ENCODE peak calls at places on chromosomes 5 and 9, in nine cellular contexts. R is kidney glomerular epithelial cell; O is iPS-NIHi11; G is hypothalamus; C is Kasumi-1; M is CD14-positive monocyte; V is endothelial cell; P is stimulated activated CD4-positive, alpha-beta T cell treated with anti-CD3 and anti-CD28 coated beads, Interleukin-2, amount 100 ng/mL, for 24 hours; F is caudate nucleus. Z is an unnamed sample.

GRCh38 chr5:137696481-137696880 is 39.4 kb downstream of the KLHL3 start:
- DNase-seq in R (peak; percentile 8), O (no peak), G (no peak), C (no peak), M (no peak), V (no peak), P (peak; percentile 54), F (no peak), Z (no peak)

GRCh38 chr5:62206150-62206829 is 99.7 kb upstream of the KIF2A start:
- DNase-seq in R (no peak), O (peak; percentile 61), G (no peak), C (peak; percentile 24), M (no peak), V (peak; percentile 17), P (no peak), F (no peak), Z (no peak)

GRCh38 chr9:124139001-124139400 is 118.7 kb upstream of the NEK6 start:
- DNase-seq in R (no peak), O (no peak), G (no peak), C (no peak), M (no peak), V (no peak), P (no peak), F (no peak), Z (no peak)

GRCh38 chr9:135662758-135663450 is at the start of gene LCN9:
- DNase-seq in R (no peak), O (no peak), G (peak; percentile 25), C (no peak), M (no peak), V (no peak), P (no peak), F (no peak), Z (no peak)

GRCh38 chr5:158511454-158511853 is 588.3 kb downstream of the EBF1 start:
- DNase-seq in R (no peak), O (no peak), G (no peak), C (no peak), M (no peak), V (no peak), P (no peak), F (no peak), Z (no peak)

GRCh38 chr5:96316017-96316416 is 117.0 kb downstream of the PCSK1 start:
- DNase-seq in R (no peak), O (no peak), G (no peak), C (no peak), M (no peak), V (no peak), P (no peak), F (no peak), Z (no peak)

GRCh38 chr5:139659673-139660072 is 11.5 kb downstream of the CXXC5 start:
- DNase-seq in R (no peak), O (no peak), G (no peak), C (no peak), M (no peak), V (peak; percentile 31), P (no peak), F (no peak), Z (peak; percentile 53)

GRCh38 chr5:119420173-119420572 is 32.1 kb upstream of the HSD17B4 start:
- DNase-seq in R (no peak), O (no peak), G (no peak), C (peak; percentile 66), M (no peak), V (no peak), P (no peak), F (no peak), Z (no peak)

GRCh38 chr5:83726912-83727311 is 6.3 kb upstream of the HAPLN1 start:
- DNase-seq in R (peak; percentile 84), O (no peak), G (no peak), C (no peak), M (no peak), V (no peak), P (no peak), F (no peak), Z (no peak)

GRCh38 chr5:33212900-33213299 is 227.9 kb upstream of the TARS1 start:
- DNase-seq in R (no peak), O (no peak), G (no peak), C (peak; percentile 68), M (no peak), V (no peak), P (no peak), F (no peak), Z (no peak)

GRCh38 chr5:26339576-26339975 is 698.8 kb downstream of the CDH9 start:
- DNase-seq in R (no peak), O (no peak), G (no peak), C (no peak), M (no peak), V (no peak), P (no peak), F (no peak), Z (no peak)

GRCh38 chr9:10127867-10128266 is 484.9 kb downstream of the PTPRD start:
- DNase-seq in R (no peak), O (no peak), G (no peak), C (no peak), M (no peak), V (no peak), P (no peak), F (no peak), Z (no peak)

GRCh38 chr5:40430112-40430725 is 249.5 kb upstream of the PTGER4 start:
- DNase-seq in R (no peak), O (no peak), G (no peak), C (no peak), M (no peak), V (no peak), P (no peak), F (no peak), Z (no peak)

GRCh38 chr9:114053246-114054005 is 24.7 kb downstream of the AMBP start:
- DNase-seq in R (no peak), O (no peak), G (no peak), C (no peak), M (no peak), V (no peak), P (no peak), F (no peak), Z (no peak)

GRCh38 chr5:174320051-174320450 is 274.5 kb downstream of the NSG2 start:
- DNase-seq in R (no peak), O (no peak), G (no peak), C (no peak), M (no peak), V (no peak), P (no peak), F (no peak), Z (no peak)

GRCh38 chr9:91411096-91411771 is 12.4 kb downstream of the NFIL3 start:
- DNase-seq in R (no peak), O (no peak), G (no peak), C (peak; percentile 46), M (no peak), V (no peak), P (no peak), F (no peak), Z (no peak)

GRCh38 chr5:111173476-111173875 is 50.7 kb upstream of the CAMK4 start:
- DNase-seq in R (no peak), O (no peak), G (no peak), C (no peak), M (no peak), V (no peak), P (no peak), F (no peak), Z (no peak)

GRCh38 chr5:82639393-82640144 is 361.4 kb upstream of the RPS23 start:
- DNase-seq in R (peak; percentile 1), O (no peak), G (no peak), C (no peak), M (no peak), V (no peak), P (no peak), F (no peak), Z (no peak)

GRCh38 chr9:114433086-114433485 is 45.3 kb upstream of the AKNA start:
- DNase-seq in R (no peak), O (no peak), G (no peak), C (no peak), M (no peak), V (no peak), P (no peak), F (no peak), Z (no peak)

GRCh38 chr9:118962426-118962825 is 406.8 kb downstream of the BRINP1 start:
- DNase-seq in R (peak; percentile 95), O (no peak), G (no peak), C (no peak), M (no peak), V (no peak), P (no peak), F (no peak), Z (no peak)

GRCh38 chr9:85717220-85717619 is 24.5 kb downstream of the AGTPBP1 start:
- DNase-seq in R (no peak), O (no peak), G (no peak), C (no peak), M (no peak), V (no peak), P (no peak), F (no peak), Z (no peak)

GRCh38 chr5:58382131-58382534 is 77.8 kb downstream of the PLK2 start:
- DNase-seq in R (no peak), O (no peak), G (no peak), C (no peak), M (no peak), V (no peak), P (no peak), F (no peak), Z (no peak)

GRCh38 chr9:113446323-113446740 is 17.2 kb upstream of the RGS3 start:
- DNase-seq in R (peak; percentile 63), O (peak; percentile 65), G (no peak), C (peak; percentile 45), M (no peak), V (no peak), P (peak; percentile 10), F (no peak), Z (no peak)

GRCh38 chr9:96425500-96426169 is 7.5 kb upstream of the ZNF367 start:
- DNase-seq in R (no peak), O (no peak), G (no peak), C (no peak), M (no peak), V (no peak), P (no peak), F (no peak), Z (no peak)

GRCh38 chr9:34536685-34537084 is 13.9 kb upstream of the ENHO start:
- DNase-seq in R (no peak), O (no peak), G (no peak), C (no peak), M (peak; percentile 43), V (no peak), P (no peak), F (no peak), Z (no peak)

GRCh38 chr5:8188874-8189588 is 320.1 kb downstream of the MTRR start:
- DNase-seq in R (no peak), O (no peak), G (no peak), C (peak; percentile 43), M (no peak), V (no peak), P (no peak), F (no peak), Z (no peak)

GRCh38 chr5:129631946-129632345 is 115.9 kb upstream of the MINAR2 start:
- DNase-seq in R (no peak), O (no peak), G (no peak), C (no peak), M (no peak), V (no peak), P (no peak), F (no peak), Z (no peak)

GRCh38 chr5:157926171-157926671 is 67.3 kb upstream of the CLINT1 start:
- DNase-seq in R (no peak), O (no peak), G (no peak), C (no peak), M (no peak), V (no peak), P (no peak), F (no peak), Z (no peak)

Z was measured in glutamatergic neuron.